ENCODE peak calls at places on chromosomes 2 and 18, in five cellular contexts. One of them, this sample, is unnamed.
A peak's percentile ranks its signal among the peaks of the same experiment; 100 is the strongest.

GRCh38 chr2:2899826-2900225 is 477.8 kb downstream of the EIPR1 start:
- DNase-seq in H1: peak; percentile 22
- DNase-seq in MM.1S: no peak
- DNase-seq in psoas muscle: no peak
- DNase-seq in brain microvascular endothelial cell: no peak
- DNase-seq in this sample: no peak

GRCh38 chr2:68465081-68465916 is 1.8 kb downstream of the FBXO48 start:
- DNase-seq in H1: no peak
- DNase-seq in MM.1S: peak; percentile 88
- DNase-seq in psoas muscle: no peak
- DNase-seq in brain microvascular endothelial cell: no peak
- DNase-seq in this sample: no peak

GRCh38 chr18:55287146-55287806 is 300.7 kb downstream of the TCF4 start:
- DNase-seq in H1: no peak
- DNase-seq in MM.1S: no peak
- DNase-seq in psoas muscle: peak; percentile 46
- DNase-seq in brain microvascular endothelial cell: no peak
- DNase-seq in this sample: no peak

GRCh38 chr2:1055014-1055595 is 104.5 kb downstream of the SNTG2 start:
- DNase-seq in H1: no peak
- DNase-seq in MM.1S: no peak
- DNase-seq in psoas muscle: no peak
- DNase-seq in brain microvascular endothelial cell: peak; percentile 88
- DNase-seq in this sample: no peak

GRCh38 chr2:100262555-100263320 is 59.6 kb downstream of the LONRF2 start:
- DNase-seq in H1: peak; percentile 89
- DNase-seq in MM.1S: peak; percentile 46
- DNase-seq in psoas muscle: peak; percentile 77
- DNase-seq in brain microvascular endothelial cell: peak; percentile 68
- DNase-seq in this sample: peak; percentile 66

GRCh38 chr2:11203480-11203879 is 48.2 kb downstream of the SLC66A3 start:
- DNase-seq in H1: no peak
- DNase-seq in MM.1S: no peak
- DNase-seq in psoas muscle: no peak
- DNase-seq in brain microvascular endothelial cell: no peak
- DNase-seq in this sample: no peak

GRCh38 chr2:26274058-26274613 is 29.4 kb downstream of the HADHB start:
- DNase-seq in H1: no peak
- DNase-seq in MM.1S: no peak
- DNase-seq in psoas muscle: no peak
- DNase-seq in brain microvascular endothelial cell: peak; percentile 74
- DNase-seq in this sample: no peak

GRCh38 chr18:55579888-55580287 is 8.1 kb downstream of the TCF4 start:
- DNase-seq in H1: no peak
- DNase-seq in MM.1S: no peak
- DNase-seq in psoas muscle: no peak
- DNase-seq in brain microvascular endothelial cell: no peak
- DNase-seq in this sample: no peak

GRCh38 chr2:178298785-178299212 is 104.5 kb downstream of the OSBPL6 start:
- DNase-seq in H1: no peak
- DNase-seq in MM.1S: no peak
- DNase-seq in psoas muscle: no peak
- DNase-seq in brain microvascular endothelial cell: no peak
- DNase-seq in this sample: no peak

GRCh38 chr2:159074605-159075004 is 106.2 kb downstream of the TANC1 start:
- DNase-seq in H1: no peak
- DNase-seq in MM.1S: no peak
- DNase-seq in psoas muscle: no peak
- DNase-seq in brain microvascular endothelial cell: no peak
- DNase-seq in this sample: no peak

GRCh38 chr18:49597556-49597955 is 35.7 kb downstream of the LIPG start:
- DNase-seq in H1: no peak
- DNase-seq in MM.1S: no peak
- DNase-seq in psoas muscle: no peak
- DNase-seq in brain microvascular endothelial cell: no peak
- DNase-seq in this sample: peak; percentile 88

GRCh38 chr2:53018830-53019425 is 748.7 kb upstream of the CHAC2 start:
- DNase-seq in H1: no peak
- DNase-seq in MM.1S: no peak
- DNase-seq in psoas muscle: no peak
- DNase-seq in brain microvascular endothelial cell: no peak
- DNase-seq in this sample: no peak

GRCh38 chr2:133651861-133652260 is 83.6 kb upstream of the NCKAP5 start:
- DNase-seq in H1: no peak
- DNase-seq in MM.1S: no peak
- DNase-seq in psoas muscle: no peak
- DNase-seq in brain microvascular endothelial cell: no peak
- DNase-seq in this sample: no peak

GRCh38 chr2:113057127-113057526 is 1.9 kb upstream of the IL36RN start:
- DNase-seq in H1: no peak
- DNase-seq in MM.1S: no peak
- DNase-seq in psoas muscle: no peak
- DNase-seq in brain microvascular endothelial cell: no peak
- DNase-seq in this sample: no peak

GRCh38 chr2:171205551-171205950 is 44.9 kb upstream of the TLK1 start:
- DNase-seq in H1: no peak
- DNase-seq in MM.1S: no peak
- DNase-seq in psoas muscle: no peak
- DNase-seq in brain microvascular endothelial cell: no peak
- DNase-seq in this sample: no peak

GRCh38 chr2:158795110-158795924 is at the start of gene DAPL1:
- DNase-seq in H1: no peak
- DNase-seq in MM.1S: no peak
- DNase-seq in psoas muscle: no peak
- DNase-seq in brain microvascular endothelial cell: no peak
- DNase-seq in this sample: peak; percentile 59

GRCh38 chr18:8730080-8730827 is 24.9 kb downstream of the MTCL1 start:
- DNase-seq in H1: no peak
- DNase-seq in MM.1S: no peak
- DNase-seq in psoas muscle: peak; percentile 70
- DNase-seq in brain microvascular endothelial cell: peak; percentile 97
- DNase-seq in this sample: no peak

GRCh38 chr2:19073522-19073921 is 284.9 kb downstream of the OSR1 start:
- DNase-seq in H1: peak; percentile 51
- DNase-seq in MM.1S: no peak
- DNase-seq in psoas muscle: peak; percentile 87
- DNase-seq in brain microvascular endothelial cell: peak; percentile 42
- DNase-seq in this sample: peak; percentile 52

GRCh38 chr2:152823901-152824300 is 105.5 kb downstream of the ARL6IP6 start:
- DNase-seq in H1: no peak
- DNase-seq in MM.1S: no peak
- DNase-seq in psoas muscle: no peak
- DNase-seq in brain microvascular endothelial cell: no peak
- DNase-seq in this sample: no peak

GRCh38 chr18:49228182-49228581 is 232.3 kb downstream of the DYM start:
- DNase-seq in H1: no peak
- DNase-seq in MM.1S: no peak
- DNase-seq in psoas muscle: no peak
- DNase-seq in brain microvascular endothelial cell: no peak
- DNase-seq in this sample: no peak

GRCh38 chr2:74532222-74532621 is 2.5 kb downstream of the HTRA2 start:
- DNase-seq in H1: no peak
- DNase-seq in MM.1S: peak; percentile 51
- DNase-seq in psoas muscle: no peak
- DNase-seq in brain microvascular endothelial cell: no peak
- DNase-seq in this sample: no peak

GRCh38 chr2:174667461-174667860 is 69.9 kb upstream of the WIPF1 start:
- DNase-seq in H1: no peak
- DNase-seq in MM.1S: no peak
- DNase-seq in psoas muscle: no peak
- DNase-seq in brain microvascular endothelial cell: no peak
- DNase-seq in this sample: no peak

GRCh38 chr2:174673405-174673804 is 75.8 kb upstream of the WIPF1 start:
- DNase-seq in H1: no peak
- DNase-seq in MM.1S: no peak
- DNase-seq in psoas muscle: no peak
- DNase-seq in brain microvascular endothelial cell: no peak
- DNase-seq in this sample: no peak

GRCh38 chr2:174668075-174668474 is 70.5 kb upstream of the WIPF1 start:
- DNase-seq in H1: no peak
- DNase-seq in MM.1S: no peak
- DNase-seq in psoas muscle: no peak
- DNase-seq in brain microvascular endothelial cell: no peak
- DNase-seq in this sample: no peak

GRCh38 chr2:174669321-174669720 is 71.7 kb upstream of the WIPF1 start:
- DNase-seq in H1: no peak
- DNase-seq in MM.1S: no peak
- DNase-seq in psoas muscle: no peak
- DNase-seq in brain microvascular endothelial cell: no peak
- DNase-seq in this sample: no peak

DNA sequence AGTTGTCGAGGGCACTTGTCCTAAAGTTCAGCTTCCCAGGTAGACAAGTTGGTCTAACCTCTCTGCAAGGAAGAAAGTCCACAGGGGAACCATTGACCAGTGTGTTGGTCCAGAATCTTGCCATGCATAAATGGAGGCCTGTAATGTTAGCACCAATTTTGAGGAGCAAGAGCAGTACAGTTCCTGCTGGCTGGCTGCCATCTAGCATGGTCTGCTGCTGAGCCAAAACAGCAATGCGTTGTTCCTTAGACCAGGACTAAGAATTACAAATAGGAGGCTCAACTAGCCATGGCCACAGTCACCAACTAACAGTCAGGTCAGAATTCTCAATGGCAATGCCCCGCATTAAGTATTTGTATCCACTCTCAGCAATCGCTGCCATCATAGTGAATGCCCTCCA is 72.8 kb upstream of the WIPF1 start:
- DNase-seq in H1: no peak
- DNase-seq in MM.1S: no peak
- DNase-seq in psoas muscle: no peak
- DNase-seq in brain microvascular endothelial cell: no peak
- DNase-seq in this sample: no peak
- H3K27ac ChIP-seq in H1: no peak overlapping the region
- H3K27ac ChIP-seq in MM.1S: no peak overlapping the region
- H3K27ac ChIP-seq in psoas muscle: no peak overlapping the region
- H3K27ac ChIP-seq in brain microvascular endothelial cell: no peak overlapping the region
- H3K27ac ChIP-seq in this sample: no peak overlapping the region

DNA sequence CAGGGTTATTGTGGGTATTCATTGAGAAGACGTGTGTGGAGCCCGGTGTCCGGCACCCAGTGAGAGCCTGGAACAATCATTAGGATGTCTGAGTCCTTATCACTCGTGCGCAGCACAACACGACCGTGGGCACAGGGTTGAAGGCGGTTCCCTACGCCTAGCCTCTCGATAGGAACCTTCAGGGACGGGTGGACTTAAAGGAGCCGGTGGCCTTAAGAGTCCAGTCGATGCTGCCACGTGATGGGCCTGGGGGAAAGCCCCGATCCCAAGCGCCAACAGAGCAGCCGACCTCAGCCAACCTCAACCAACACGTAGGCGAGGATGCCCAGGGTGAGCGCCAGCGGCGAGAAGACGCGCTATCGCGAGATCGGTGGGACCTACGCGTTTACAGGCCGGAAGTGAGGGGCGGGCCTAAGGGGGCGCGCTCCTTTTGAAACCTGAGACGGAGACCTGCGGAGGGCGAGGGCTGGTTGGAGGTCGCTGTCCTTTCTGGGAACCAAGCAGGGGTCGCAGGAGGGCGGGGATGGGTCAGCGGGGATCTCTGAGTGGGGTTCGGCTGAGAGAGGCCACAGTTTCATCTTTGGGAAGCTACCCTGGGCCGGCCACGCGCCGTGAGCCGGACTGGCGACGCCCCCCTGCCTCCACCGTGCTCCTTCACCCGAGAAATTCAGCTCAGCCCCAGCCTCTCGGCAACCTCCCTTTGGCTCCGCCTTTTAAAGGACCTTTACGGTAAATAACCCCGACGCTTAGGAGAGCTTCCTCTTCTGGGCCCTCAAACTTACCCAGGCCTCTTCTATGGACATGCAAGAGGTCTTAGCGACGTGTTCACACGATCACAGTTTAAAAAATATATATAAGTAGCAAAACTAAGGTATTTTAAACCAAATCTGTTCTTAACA is 28.3 kb downstream of the WNT10A start:
- DNase-seq in H1: peak; percentile 96
- DNase-seq in MM.1S: peak; percentile 96
- DNase-seq in psoas muscle: peak; percentile 95
- DNase-seq in brain microvascular endothelial cell: peak; percentile 48
- DNase-seq in this sample: peak; percentile 96
- TF ChIP-seq CTCF in H1: no peak
- TF ChIP-seq CTCF in MM.1S: no peak
- TF ChIP-seq CTCF in psoas muscle: no peak
- TF ChIP-seq CTCF in brain microvascular endothelial cell: no peak
- TF ChIP-seq CTCF in this sample: no peak

GRCh38 chr2:96489673-96490072 is 15.5 kb downstream of the NEURL3 start:
- DNase-seq in H1: no peak
- DNase-seq in MM.1S: no peak
- DNase-seq in psoas muscle: no peak
- DNase-seq in brain microvascular endothelial cell: no peak
- DNase-seq in this sample: no peak

GRCh38 chr2:96485350-96485749 is 19.8 kb downstream of the NEURL3 start:
- DNase-seq in H1: no peak
- DNase-seq in MM.1S: no peak
- DNase-seq in psoas muscle: no peak
- DNase-seq in brain microvascular endothelial cell: no peak
- DNase-seq in this sample: no peak

GRCh38 chr2:96489261-96489660 is 15.9 kb downstream of the NEURL3 start:
- DNase-seq in H1: no peak
- DNase-seq in MM.1S: no peak
- DNase-seq in psoas muscle: no peak
- DNase-seq in brain microvascular endothelial cell: no peak
- DNase-seq in this sample: no peak

GRCh38 chr2:96484096-96484495 is 21.1 kb downstream of the NEURL3 start:
- DNase-seq in H1: no peak
- DNase-seq in MM.1S: no peak
- DNase-seq in psoas muscle: no peak
- DNase-seq in brain microvascular endothelial cell: no peak
- DNase-seq in this sample: no peak

GRCh38 chr2:96485751-96486643 is 19.2 kb downstream of the NEURL3 start:
- DNase-seq in H1: peak; percentile 69
- DNase-seq in MM.1S: peak; percentile 88
- DNase-seq in psoas muscle: peak; percentile 74
- DNase-seq in brain microvascular endothelial cell: peak; percentile 81
- DNase-seq in this sample: no peak
- H3K27ac ChIP-seq in H1: no peak overlapping the region
- H3K27ac ChIP-seq in MM.1S: peak overlapping the region; percentile 60
- H3K27ac ChIP-seq in psoas muscle: peak overlapping the region; percentile 79
- H3K27ac ChIP-seq in brain microvascular endothelial cell: no peak overlapping the region
- H3K27ac ChIP-seq in this sample: no peak overlapping the region

DNA sequence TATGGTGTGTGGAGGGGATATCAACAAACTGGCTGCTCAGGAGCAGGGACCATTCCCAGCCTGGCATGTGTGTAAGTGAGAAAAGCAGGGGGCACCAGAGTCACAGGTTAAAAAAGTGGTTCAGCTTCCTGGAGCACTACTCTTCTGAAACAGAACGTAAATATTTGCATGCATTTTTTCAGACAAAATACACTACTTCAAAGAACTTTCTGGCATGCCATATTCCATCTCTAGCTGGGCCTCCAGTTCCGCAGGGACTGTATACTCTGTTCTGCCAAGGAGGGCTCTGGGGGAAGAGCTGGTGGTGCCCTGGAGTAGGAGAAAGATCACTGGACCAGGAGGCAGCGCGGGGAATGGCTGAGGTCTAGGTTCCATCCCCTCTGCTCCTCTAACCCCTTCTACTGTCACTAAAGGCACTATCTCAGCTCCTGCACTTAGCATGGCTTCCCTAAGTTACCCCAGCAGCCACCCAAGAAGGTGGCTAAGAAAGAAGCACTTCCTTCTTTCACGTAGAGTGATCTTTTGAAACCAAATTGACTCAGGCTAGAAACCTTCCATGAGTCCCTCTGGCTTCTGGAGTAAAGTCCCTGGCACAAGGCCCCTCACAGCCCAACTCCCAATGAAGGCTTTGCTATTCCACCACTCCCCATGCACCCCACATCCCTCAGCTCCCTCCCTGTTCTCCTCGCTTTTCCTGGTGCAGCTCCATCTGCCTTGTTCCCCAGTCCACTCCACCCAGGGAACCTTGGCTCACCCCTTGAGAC is 57.6 kb upstream of the CABLES1 start:
- DNase-seq in H1: no peak
- DNase-seq in MM.1S: no peak
- DNase-seq in psoas muscle: no peak
- DNase-seq in brain microvascular endothelial cell: no peak
- DNase-seq in this sample: peak; percentile 27
- TF ChIP-seq CTCF in H1: peak; percentile 25
- TF ChIP-seq CTCF in MM.1S: peak; percentile 13
- TF ChIP-seq CTCF in psoas muscle: no peak
- TF ChIP-seq CTCF in brain microvascular endothelial cell: peak; percentile 35
- TF ChIP-seq CTCF in this sample: peak; percentile 34